ENCODE peak calls at places on chromosome 3, in five cellular contexts. C, Z, I, B and O are unnamed samples.

GRCh38 chr3:177601120-177601519 is 403.8 kb upstream of the TBL1XR1 start:
- DNase-seq in C (no peak), Z (no peak), I (no peak), B (no peak), O (no peak)

GRCh38 chr3:167450675-167451074 is 23.2 kb downstream of the SERPINI2 start:
- DNase-seq in C (no peak), Z (no peak), I (no peak), B (no peak), O (no peak)

GRCh38 chr3:43779850-43780249 is 89.1 kb downstream of the ABHD5 start:
- DNase-seq in C (no peak), Z (no peak), I (no peak), B (no peak), O (peak)

GRCh38 chr3:25843332-25843731 is 53.4 kb downstream of the OXSM start:
- DNase-seq in C (no peak), Z (no peak), I (no peak), B (no peak), O (no peak)

GRCh38 chr3:196706313-196706712 is 5.7 kb downstream of the CEP19 start:
- DNase-seq in C (no peak), Z (no peak), I (no peak), B (no peak), O (no peak)

GRCh38 chr3:82800248-82800647 is 1038.8 kb upstream of the GBE1 start:
- DNase-seq in C (no peak), Z (no peak), I (no peak), B (no peak), O (no peak)

GRCh38 chr3:16011376-16011775 is 163.1 kb upstream of the GALNT15 start:
- DNase-seq in C (peak), Z (no peak), I (no peak), B (no peak), O (no peak)

GRCh38 chr3:46916799-46917198 is 39.3 kb downstream of the PTH1R start:
- DNase-seq in C (no peak), Z (no peak), I (no peak), B (no peak), O (no peak)

GRCh38 chr3:101009386-101009785 is 16.2 kb upstream of the ABI3BP start:
- DNase-seq in C (no peak), Z (no peak), I (no peak), B (no peak), O (no peak)

GRCh38 chr3:126308394-126309125 is 48.6 kb downstream of the KLF15 start:
- DNase-seq in C (peak), Z (no peak), I (peak), B (no peak), O (no peak)
- TF ChIP-seq POLR2AphosphoS5 in C (no peak), Z (no peak), I (no peak), B (no peak), O (no peak)

GRCh38 chr3:158958873-158959272 is 157.0 kb downstream of the MFSD1 start:
- DNase-seq in C (no peak), Z (no peak), I (no peak), B (no peak), O (no peak)

GRCh38 chr3:158961497-158961896 is 159.6 kb downstream of the MFSD1 start:
- DNase-seq in C (no peak), Z (no peak), I (peak), B (no peak), O (no peak)

GRCh38 chr3:158961911-158962310 is 160.1 kb downstream of the MFSD1 start:
- DNase-seq in C (no peak), Z (no peak), I (peak), B (no peak), O (no peak)
- H3K4me3 ChIP-seq in C (no peak), Z (no peak), I (no peak), B (no peak), O (no peak)

GRCh38 chr3:97975466-97975865 is 3.2 kb upstream of the RIOX2 start:
- DNase-seq in C (no peak), Z (no peak), I (no peak), B (no peak), O (no peak)

GRCh38 chr3:97974996-97975395 is 2.8 kb upstream of the RIOX2 start:
- DNase-seq in C (no peak), Z (no peak), I (no peak), B (no peak), O (no peak)

GRCh38 chr3:97970929-97971460 is 1.2 kb downstream of the RIOX2 start:
- DNase-seq in C (no peak), Z (peak), I (no peak), B (no peak), O (no peak)

GRCh38 chr3:97971679-97972567 is at the start of gene RIOX2:
- DNase-seq in C (no peak), Z (peak), I (peak), B (peak), O (no peak)

GRCh38 chr3:97972976-97973375 is 745 bp upstream of the RIOX2 start:
- DNase-seq in C (no peak), Z (no peak), I (no peak), B (no peak), O (no peak)
- H3K27ac ChIP-seq in C (no peak), Z (no peak), I (no peak), B (peak), O (no peak)

GRCh38 chr3:66465587-66465986 is 35.2 kb downstream of the LRIG1 start:
- DNase-seq in C (no peak), Z (no peak), I (no peak), B (no peak), O (no peak)

GRCh38 chr3:66465034-66465433 is 35.8 kb downstream of the LRIG1 start:
- DNase-seq in C (no peak), Z (no peak), I (no peak), B (no peak), O (no peak)

GRCh38 chr3:66463734-66464511 is 36.9 kb downstream of the LRIG1 start:
- DNase-seq in C (no peak), Z (no peak), I (no peak), B (no peak), O (no peak)

GRCh38 chr3:66464512-66464894 is 36.3 kb downstream of the LRIG1 start:
- DNase-seq in C (no peak), Z (no peak), I (no peak), B (no peak), O (no peak)

GRCh38 chr3:66463054-66463631 is 37.7 kb downstream of the LRIG1 start:
- DNase-seq in C (no peak), Z (no peak), I (no peak), B (no peak), O (no peak)
- TF ChIP-seq POLR2AphosphoS5 in C (no peak), Z (no peak), I (no peak), B (no peak), O (no peak)

GRCh38 chr3:125593991-125594574 is 1.2 kb downstream of the OSBPL11 start:
- DNase-seq in C (no peak), Z (no peak), I (no peak), B (no peak), O (no peak)
- H3K4me3 ChIP-seq in C (peak), Z (peak), I (peak), B (peak), O (peak)

GRCh38 chr3:193872265-193872753 is 263.6 kb upstream of the HES1 start:
- DNase-seq in C (no peak), Z (peak), I (no peak), B (peak), O (no peak)

GRCh38 chr3:193869221-193870201 is 266.4 kb upstream of the HES1 start:
- DNase-seq in C (no peak), Z (peak), I (peak), B (no peak), O (no peak)

GRCh38 chr3:193868590-193868989 is 267.4 kb upstream of the HES1 start:
- DNase-seq in C (no peak), Z (no peak), I (no peak), B (no peak), O (no peak)

GRCh38 chr3:193871093-193871485 is 264.9 kb upstream of the HES1 start:
- DNase-seq in C (no peak), Z (peak), I (no peak), B (no peak), O (no peak)

DNA sequence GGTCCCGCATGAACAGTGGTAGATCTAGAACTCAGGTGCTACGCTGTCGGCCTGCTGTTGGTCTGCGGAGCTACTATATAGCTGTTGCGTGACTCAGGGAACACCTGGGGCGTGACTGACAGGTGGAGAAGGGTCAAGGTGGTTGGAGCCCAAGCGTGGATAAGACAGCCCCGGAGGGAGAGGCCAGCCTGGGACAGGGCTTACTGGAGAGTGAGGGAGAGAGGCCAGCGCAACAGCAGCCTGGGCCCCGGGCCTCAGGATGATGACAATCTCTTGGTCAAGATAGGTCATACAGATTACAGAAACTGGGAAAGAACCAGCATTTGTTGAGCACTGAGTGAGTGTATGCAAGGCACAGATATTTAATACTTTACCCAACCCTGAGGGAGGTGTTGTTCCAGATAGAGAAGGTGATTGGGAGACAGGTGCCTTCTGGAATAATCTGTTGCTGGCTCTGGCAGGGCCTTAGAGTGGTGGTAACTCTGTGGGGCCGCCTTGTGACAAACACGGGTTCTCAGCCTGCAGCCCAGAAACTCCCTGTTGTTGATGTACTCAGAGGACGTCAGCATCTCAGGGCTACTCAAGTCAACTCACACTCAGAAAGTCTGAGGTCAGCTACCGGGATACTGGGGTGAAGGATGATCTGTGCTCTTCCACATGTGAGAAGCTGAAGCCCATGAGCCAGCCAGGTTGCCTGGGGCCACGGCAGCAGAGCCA is 265.4 kb upstream of the HES1 start:
- DNase-seq in C (no peak), Z (no peak), I (peak), B (no peak), O (no peak)
- H3K27ac ChIP-seq in C (no peak), Z (no peak), I (no peak), B (no peak), O (no peak)

DNA sequence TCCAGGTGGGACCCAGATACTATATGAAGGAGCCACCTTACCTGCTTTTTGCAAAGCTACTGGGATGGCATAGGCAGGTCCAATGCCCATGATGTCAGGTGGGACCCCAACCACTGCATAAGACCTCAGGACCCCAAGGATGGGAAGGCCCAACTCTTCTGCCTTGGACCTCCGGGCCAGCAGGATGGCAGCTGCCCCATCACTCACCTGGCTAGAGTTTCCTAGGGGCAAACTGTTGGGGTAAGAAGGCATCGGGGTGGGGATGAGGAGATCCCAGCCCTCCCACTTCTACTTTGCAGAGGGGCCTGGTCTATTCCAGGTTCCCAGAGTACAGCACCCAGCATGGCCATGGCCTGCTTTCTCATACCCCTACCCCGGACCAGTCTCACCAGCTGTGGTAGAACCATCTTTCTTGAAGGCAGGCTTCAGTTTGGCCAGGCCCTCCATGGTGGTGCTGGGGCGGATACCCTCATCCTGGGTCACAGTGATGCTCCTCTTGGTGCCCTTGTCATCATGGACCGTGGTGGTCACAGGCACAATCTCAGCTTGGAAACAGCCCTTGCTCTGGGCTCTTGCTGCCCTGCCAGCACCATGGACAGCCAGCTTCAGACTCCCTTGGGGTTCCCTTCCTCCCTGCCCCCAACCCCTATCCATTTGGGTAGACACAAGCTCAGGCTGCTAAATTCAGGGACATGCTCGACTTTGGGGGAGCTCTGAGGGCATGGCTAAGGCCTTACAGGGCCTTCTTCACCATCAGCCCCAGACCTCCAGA is 10.6 kb downstream of the ACAA1 start:
- DNase-seq in C (no peak), Z (no peak), I (no peak), B (no peak), O (peak)
- TF ChIP-seq POLR2AphosphoS5 in C (no peak), Z (no peak), I (no peak), B (no peak), O (no peak)

GRCh38 chr3:50337175-50337861 is 3.3 kb downstream of the RASSF1 start:
- DNase-seq in C (peak), Z (peak), I (peak), B (peak), O (peak)

GRCh38 chr3:50336452-50337174 is 4.0 kb downstream of the RASSF1 start:
- DNase-seq in C (no peak), Z (no peak), I (peak), B (no peak), O (no peak)

GRCh38 chr3:50340404-50341329 is at the start of gene RASSF1:
- DNase-seq in C (no peak), Z (no peak), I (peak), B (peak), O (no peak)

GRCh38 chr3:50339485-50340196 is 995 bp downstream of the RASSF1 start:
- DNase-seq in C (no peak), Z (no peak), I (no peak), B (no peak), O (no peak)

GRCh38 chr3:50338989-50339388 is 1.6 kb downstream of the RASSF1 start:
- DNase-seq in C (no peak), Z (no peak), I (no peak), B (no peak), O (no peak)
- H3K4me3 ChIP-seq in C (peak), Z (no peak), I (no peak), B (peak), O (peak)

GRCh38 chr3:150727653-150728502 is 24.2 kb upstream of the ERICH6 start:
- DNase-seq in C (no peak), Z (no peak), I (no peak), B (peak), O (no peak)
- H3K27ac ChIP-seq in C (no peak), Z (no peak), I (no peak), B (peak), O (peak)